ENCODE peak calls at places on chromosome 3, in ten cellular contexts. One of them, this sample, is unnamed.

GRCh38 chr3:159726231-159726964 is 262.2 kb upstream of the IL12A start:
- DNase-seq in upper lobe of left lung: no peak
- DNase-seq in A549: no peak
- DNase-seq in GM12891: no peak
- DNase-seq in heart left ventricle: no peak
- DNase-seq in tibial nerve: no peak
- DNase-seq in body of pancreas: no peak
- DNase-seq in breast epithelium: no peak
- DNase-seq in uterus: no peak
- DNase-seq in spleen: no peak
- DNase-seq in this sample: no peak

GRCh38 chr3:114377426-114377825 is 83.6 kb downstream of the TIGIT start:
- DNase-seq in heart left ventricle: no peak
- DNase-seq in spleen: no peak
- DNase-seq in breast epithelium: no peak
- DNase-seq in body of pancreas: no peak
- DNase-seq in tibial nerve: no peak
- DNase-seq in uterus: no peak
- DNase-seq in A549: no peak
- DNase-seq in upper lobe of left lung: no peak
- DNase-seq in GM12891: no peak
- DNase-seq in this sample: no peak

GRCh38 chr3:197807969-197808587 is 17.0 kb downstream of the LRCH3 start:
- DNase-seq in GM12891: no peak
- DNase-seq in uterus: no peak
- DNase-seq in spleen: no peak
- DNase-seq in breast epithelium: no peak
- DNase-seq in body of pancreas: no peak
- DNase-seq in tibial nerve: no peak
- DNase-seq in A549: no peak
- DNase-seq in upper lobe of left lung: no peak
- DNase-seq in heart left ventricle: no peak
- DNase-seq in this sample: no peak

GRCh38 chr3:160602259-160602658 is 36.9 kb upstream of the KPNA4 start:
- DNase-seq in upper lobe of left lung: no peak
- DNase-seq in breast epithelium: no peak
- DNase-seq in spleen: no peak
- DNase-seq in GM12891: no peak
- DNase-seq in A549: no peak
- DNase-seq in tibial nerve: no peak
- DNase-seq in body of pancreas: no peak
- DNase-seq in uterus: no peak
- DNase-seq in heart left ventricle: no peak
- DNase-seq in this sample: no peak

GRCh38 chr3:120497318-120497717 is 46.5 kb upstream of the FSTL1 start:
- DNase-seq in heart left ventricle: no peak
- DNase-seq in breast epithelium: no peak
- DNase-seq in upper lobe of left lung: no peak
- DNase-seq in tibial nerve: no peak
- DNase-seq in GM12891: no peak
- DNase-seq in spleen: no peak
- DNase-seq in uterus: no peak
- DNase-seq in A549: no peak
- DNase-seq in body of pancreas: no peak
- DNase-seq in this sample: no peak

GRCh38 chr3:34206996-34207395 is 408.6 kb downstream of the PDCD6IP start:
- DNase-seq in GM12891: no peak
- DNase-seq in uterus: no peak
- DNase-seq in tibial nerve: no peak
- DNase-seq in heart left ventricle: no peak
- DNase-seq in spleen: no peak
- DNase-seq in upper lobe of left lung: no peak
- DNase-seq in A549: no peak
- DNase-seq in body of pancreas: no peak
- DNase-seq in breast epithelium: no peak
- DNase-seq in this sample: no peak

GRCh38 chr3:146262711-146263110 is 11.8 kb upstream of the PLSCR4 start:
- DNase-seq in GM12891: no peak
- DNase-seq in spleen: no peak
- DNase-seq in breast epithelium: no peak
- DNase-seq in A549: no peak
- DNase-seq in body of pancreas: no peak
- DNase-seq in uterus: no peak
- DNase-seq in upper lobe of left lung: no peak
- DNase-seq in heart left ventricle: no peak
- DNase-seq in tibial nerve: no peak
- DNase-seq in this sample: no peak

GRCh38 chr3:121942116-121942786 is 48.0 kb downstream of the SLC15A2 start:
- DNase-seq in breast epithelium: no peak
- DNase-seq in body of pancreas: peak
- DNase-seq in tibial nerve: no peak
- DNase-seq in GM12891: no peak
- DNase-seq in upper lobe of left lung: no peak
- DNase-seq in spleen: no peak
- DNase-seq in heart left ventricle: no peak
- DNase-seq in A549: no peak
- DNase-seq in uterus: no peak
- DNase-seq in this sample: no peak

GRCh38 chr3:100348727-100349126 is 14.2 kb downstream of the NIT2 start:
- DNase-seq in heart left ventricle: no peak
- DNase-seq in tibial nerve: no peak
- DNase-seq in breast epithelium: no peak
- DNase-seq in body of pancreas: no peak
- DNase-seq in A549: no peak
- DNase-seq in GM12891: no peak
- DNase-seq in upper lobe of left lung: no peak
- DNase-seq in spleen: no peak
- DNase-seq in uterus: no peak
- DNase-seq in this sample: no peak
- TF ChIP-seq POLR2A in heart left ventricle: no peak
- TF ChIP-seq POLR2A in tibial nerve: no peak
- TF ChIP-seq POLR2A in breast epithelium: no peak
- TF ChIP-seq POLR2A in body of pancreas: no peak
- TF ChIP-seq POLR2A in A549: no peak
- TF ChIP-seq POLR2A in GM12891: no peak
- TF ChIP-seq POLR2A in upper lobe of left lung: no peak
- TF ChIP-seq POLR2A in spleen: no peak
- TF ChIP-seq POLR2A in uterus: no peak
- TF ChIP-seq POLR2A in this sample: no peak

DNA sequence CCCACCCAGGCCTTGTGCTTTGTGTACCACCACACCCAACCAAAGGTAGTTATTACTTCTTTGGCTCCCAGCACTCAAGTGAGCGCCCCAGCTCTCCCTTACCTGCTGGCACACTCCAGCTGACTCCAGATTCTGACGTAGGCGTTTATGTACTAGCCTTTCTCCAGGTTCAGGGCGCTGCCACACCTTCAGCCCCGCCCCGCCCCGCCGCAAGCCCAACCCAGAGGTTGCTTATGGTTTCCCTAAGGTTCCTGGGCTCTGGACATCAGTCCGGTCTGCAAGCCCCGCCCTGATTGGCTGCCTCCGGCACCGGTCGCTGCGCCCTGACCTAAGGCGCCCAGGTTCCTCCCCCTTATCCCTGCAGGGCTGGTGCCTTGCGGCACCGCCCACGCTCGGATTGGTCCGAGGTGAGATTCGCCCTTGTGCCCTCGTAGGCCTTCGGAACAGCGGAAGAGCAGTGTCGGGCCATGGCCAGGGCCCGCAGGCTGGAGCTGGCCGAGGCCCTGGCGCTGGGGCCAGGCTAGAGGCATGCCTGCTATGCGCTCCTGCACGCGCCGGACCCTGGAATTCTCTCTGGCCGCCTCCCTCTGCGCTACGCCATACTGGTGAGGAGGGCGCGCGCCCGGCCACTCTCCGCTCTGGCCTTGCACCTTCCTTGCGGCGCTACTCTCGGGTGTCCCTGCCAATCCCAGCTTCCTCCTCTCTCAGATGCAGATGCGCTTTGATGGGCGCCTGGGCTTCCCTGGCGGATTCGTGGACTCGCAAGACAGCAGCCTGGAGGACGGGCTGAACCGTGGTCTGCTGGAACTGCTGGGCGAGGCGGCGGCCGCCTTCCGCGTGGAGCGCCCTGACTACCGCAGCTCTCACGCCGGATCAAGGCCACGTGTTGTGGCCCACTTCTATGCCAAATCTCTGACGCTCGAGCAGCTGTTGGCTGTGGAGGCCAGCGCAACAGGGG is 19.8 kb upstream of the NUDT16 start:
- DNase-seq in breast epithelium: peak
- DNase-seq in spleen: peak
- DNase-seq in upper lobe of left lung: peak
- DNase-seq in GM12891: peak
- DNase-seq in A549: peak
- DNase-seq in heart left ventricle: peak
- DNase-seq in body of pancreas: peak
- DNase-seq in tibial nerve: peak
- DNase-seq in uterus: peak
- DNase-seq in this sample: peak
- TF ChIP-seq POLR2A in breast epithelium: no peak
- TF ChIP-seq POLR2A in spleen: no peak
- TF ChIP-seq POLR2A in upper lobe of left lung: peak
- TF ChIP-seq POLR2A in GM12891: no peak
- TF ChIP-seq POLR2A in A549: no peak
- TF ChIP-seq POLR2A in heart left ventricle: peak
- TF ChIP-seq POLR2A in body of pancreas: peak
- TF ChIP-seq POLR2A in tibial nerve: no peak
- TF ChIP-seq POLR2A in uterus: peak
- TF ChIP-seq POLR2A in this sample: no peak

GRCh38 chr3:53131136-53131495 is 881 bp upstream of the RFT1 start:
- DNase-seq in body of pancreas: no peak
- DNase-seq in GM12891: no peak
- DNase-seq in heart left ventricle: no peak
- DNase-seq in A549: no peak
- DNase-seq in uterus: no peak
- DNase-seq in breast epithelium: no peak
- DNase-seq in spleen: no peak
- DNase-seq in upper lobe of left lung: no peak
- DNase-seq in tibial nerve: no peak
- DNase-seq in this sample: no peak

GRCh38 chr3:53132347-53132746 is 2.1 kb upstream of the RFT1 start:
- DNase-seq in body of pancreas: no peak
- DNase-seq in upper lobe of left lung: no peak
- DNase-seq in heart left ventricle: no peak
- DNase-seq in A549: no peak
- DNase-seq in tibial nerve: no peak
- DNase-seq in GM12891: no peak
- DNase-seq in uterus: no peak
- DNase-seq in breast epithelium: no peak
- DNase-seq in spleen: no peak
- DNase-seq in this sample: no peak

GRCh38 chr3:53126646-53127045 is 3.6 kb downstream of the RFT1 start:
- DNase-seq in body of pancreas: no peak
- DNase-seq in heart left ventricle: no peak
- DNase-seq in tibial nerve: no peak
- DNase-seq in spleen: no peak
- DNase-seq in breast epithelium: no peak
- DNase-seq in uterus: no peak
- DNase-seq in GM12891: no peak
- DNase-seq in upper lobe of left lung: no peak
- DNase-seq in A549: no peak
- DNase-seq in this sample: no peak

GRCh38 chr3:53129344-53129743 is 891 bp downstream of the RFT1 start:
- DNase-seq in uterus: no peak
- DNase-seq in GM12891: no peak
- DNase-seq in tibial nerve: no peak
- DNase-seq in body of pancreas: no peak
- DNase-seq in heart left ventricle: no peak
- DNase-seq in spleen: no peak
- DNase-seq in breast epithelium: no peak
- DNase-seq in A549: no peak
- DNase-seq in upper lobe of left lung: no peak
- DNase-seq in this sample: no peak

DNA sequence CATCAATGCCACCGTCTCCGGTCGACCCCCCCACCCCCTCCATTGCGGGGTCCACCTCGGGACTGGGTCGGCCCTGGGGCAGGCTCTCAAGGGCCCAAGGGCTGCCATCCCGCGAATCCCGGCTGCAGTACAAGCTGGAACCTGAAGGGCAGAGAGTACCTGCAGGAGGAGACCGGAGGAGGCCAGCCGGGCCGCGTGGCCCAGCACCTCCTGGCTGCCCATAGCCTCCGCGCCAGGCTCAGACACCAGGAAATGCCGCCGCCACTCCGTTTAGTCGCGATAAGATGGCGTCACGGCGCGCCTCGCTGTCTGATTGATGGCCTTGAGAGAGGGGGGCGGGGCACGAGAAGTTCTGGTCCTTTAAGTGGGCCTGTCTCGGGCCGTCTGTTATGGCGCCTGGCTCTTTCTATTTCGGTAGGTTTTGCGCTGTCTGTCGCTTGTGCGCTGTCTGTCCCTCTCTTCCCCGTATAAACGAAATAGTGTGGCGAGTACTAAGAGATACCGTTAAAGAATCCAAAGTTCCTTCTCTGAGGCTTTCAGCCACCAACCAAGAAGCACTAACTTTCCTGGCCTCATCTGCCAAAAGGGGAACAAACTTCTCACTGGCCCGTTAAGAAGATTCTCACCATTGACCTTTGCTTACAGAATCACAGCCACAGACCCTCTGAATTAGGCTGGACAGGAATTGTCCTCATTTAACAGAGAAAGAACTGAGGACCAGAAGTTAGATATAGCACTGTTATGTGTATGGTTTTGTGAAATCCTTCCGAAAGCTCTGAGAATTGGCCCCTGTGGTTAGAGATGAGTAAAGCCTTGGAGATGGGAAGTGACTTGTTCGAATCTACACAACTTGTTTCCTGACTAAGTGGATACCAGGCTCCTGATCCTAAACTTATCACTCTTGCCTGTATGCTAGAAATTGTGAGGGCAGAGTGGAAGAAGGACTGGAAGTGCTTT is at the start of gene RFT1:
- DNase-seq in upper lobe of left lung: peak
- DNase-seq in heart left ventricle: peak
- DNase-seq in breast epithelium: peak
- DNase-seq in body of pancreas: peak
- DNase-seq in tibial nerve: peak
- DNase-seq in A549: peak
- DNase-seq in uterus: peak
- DNase-seq in spleen: peak
- DNase-seq in GM12891: peak
- DNase-seq in this sample: peak
- TF ChIP-seq POLR2A in upper lobe of left lung: peak
- TF ChIP-seq POLR2A in heart left ventricle: peak
- TF ChIP-seq POLR2A in breast epithelium: peak
- TF ChIP-seq POLR2A in body of pancreas: peak
- TF ChIP-seq POLR2A in tibial nerve: peak
- TF ChIP-seq POLR2A in A549: peak
- TF ChIP-seq POLR2A in uterus: peak
- TF ChIP-seq POLR2A in spleen: no peak
- TF ChIP-seq POLR2A in GM12891: peak
- TF ChIP-seq POLR2A in this sample: no peak

GRCh38 chr3:47515864-47516319 is 2.4 kb upstream of the ELP6 start:
- DNase-seq in body of pancreas: no peak
- DNase-seq in spleen: no peak
- DNase-seq in uterus: no peak
- DNase-seq in tibial nerve: no peak
- DNase-seq in upper lobe of left lung: no peak
- DNase-seq in breast epithelium: no peak
- DNase-seq in GM12891: no peak
- DNase-seq in heart left ventricle: no peak
- DNase-seq in A549: no peak
- DNase-seq in this sample: no peak

GRCh38 chr3:47515100-47515499 is 1.6 kb upstream of the ELP6 start:
- DNase-seq in body of pancreas: peak
- DNase-seq in spleen: no peak
- DNase-seq in A549: no peak
- DNase-seq in breast epithelium: no peak
- DNase-seq in heart left ventricle: no peak
- DNase-seq in uterus: no peak
- DNase-seq in tibial nerve: no peak
- DNase-seq in GM12891: no peak
- DNase-seq in upper lobe of left lung: no peak
- DNase-seq in this sample: no peak

GRCh38 chr3:47512416-47513124 is 942 bp downstream of the ELP6 start:
- DNase-seq in tibial nerve: no peak
- DNase-seq in spleen: peak
- DNase-seq in A549: no peak
- DNase-seq in heart left ventricle: peak
- DNase-seq in uterus: peak
- DNase-seq in upper lobe of left lung: peak
- DNase-seq in breast epithelium: no peak
- DNase-seq in body of pancreas: peak
- DNase-seq in GM12891: no peak
- DNase-seq in this sample: peak

GRCh38 chr3:47517937-47518336 is 4.4 kb upstream of the ELP6 start:
- DNase-seq in A549: no peak
- DNase-seq in GM12891: no peak
- DNase-seq in breast epithelium: no peak
- DNase-seq in upper lobe of left lung: no peak
- DNase-seq in uterus: no peak
- DNase-seq in tibial nerve: no peak
- DNase-seq in spleen: no peak
- DNase-seq in body of pancreas: no peak
- DNase-seq in heart left ventricle: no peak
- DNase-seq in this sample: no peak

DNA sequence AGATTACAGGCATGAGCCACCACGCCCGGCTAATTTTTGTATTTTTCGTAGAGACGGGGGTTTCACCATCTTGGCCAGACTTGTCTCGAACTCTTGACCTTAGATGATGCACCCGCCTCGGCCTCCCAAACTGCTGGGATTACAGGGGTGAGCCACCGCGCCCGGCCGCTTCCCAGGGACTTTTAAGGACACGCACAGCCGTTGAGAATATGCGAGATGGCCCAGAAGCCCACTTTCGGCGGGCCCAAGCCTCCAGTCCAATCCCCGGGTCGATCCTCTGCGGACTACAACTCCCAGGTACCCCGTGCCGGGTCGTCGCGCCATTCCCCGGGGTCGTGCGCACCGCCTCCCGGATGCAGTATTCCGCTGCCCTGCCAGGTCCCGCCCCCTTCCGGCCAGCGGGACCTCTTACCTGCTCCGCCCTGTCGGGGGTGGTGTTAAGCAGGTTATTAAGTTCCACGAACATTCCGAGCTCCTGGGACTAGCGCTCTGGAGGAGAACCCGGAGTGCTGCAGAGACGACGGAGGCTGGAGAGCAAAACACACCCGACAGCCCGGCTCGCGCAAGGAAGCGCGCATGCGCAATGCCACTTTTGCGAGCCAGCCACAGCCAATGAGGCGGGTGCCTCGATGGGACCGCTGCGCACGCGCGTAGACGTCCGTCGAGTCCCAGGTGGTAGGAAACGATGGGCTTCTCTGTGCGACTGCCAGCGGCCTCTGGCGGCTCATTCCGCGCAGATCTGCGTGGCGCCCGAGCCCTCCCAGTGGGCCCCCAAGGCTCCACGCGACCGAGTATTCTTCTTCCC is at the start of gene ELP6:
- DNase-seq in A549: peak
- DNase-seq in body of pancreas: peak
- DNase-seq in heart left ventricle: peak
- DNase-seq in tibial nerve: peak
- DNase-seq in upper lobe of left lung: peak
- DNase-seq in spleen: peak
- DNase-seq in GM12891: peak
- DNase-seq in uterus: peak
- DNase-seq in breast epithelium: peak
- DNase-seq in this sample: peak
- TF ChIP-seq POLR2A in A549: peak
- TF ChIP-seq POLR2A in body of pancreas: peak
- TF ChIP-seq POLR2A in heart left ventricle: peak
- TF ChIP-seq POLR2A in tibial nerve: no peak
- TF ChIP-seq POLR2A in upper lobe of left lung: peak
- TF ChIP-seq POLR2A in spleen: peak
- TF ChIP-seq POLR2A in GM12891: peak
- TF ChIP-seq POLR2A in uterus: peak
- TF ChIP-seq POLR2A in breast epithelium: peak
- TF ChIP-seq POLR2A in this sample: no peak